ENCODE peak calls at places on chromosomes 1 and 21, in four cellular contexts. L, X, J and G are unnamed samples.

GRCh38 chr1:111864862-111865261 is 109.2 kb downstream of the DDX20 start:
- DNase-seq in L (no peak), X (no peak), J (no peak), G (no peak)

GRCh38 chr1:72623299-72623708 is 341.0 kb upstream of the NEGR1 start:
- DNase-seq in L (no peak), X (no peak), J (no peak), G (no peak)

GRCh38 chr1:52432807-52433206 is 28.4 kb downstream of the PRPF38A start:
- DNase-seq in L (no peak), X (no peak), J (no peak), G (no peak)

GRCh38 chr1:121558514-121558913 is 373.7 kb downstream of the SRGAP2C start:
- DNase-seq in L (no peak), X (no peak), J (no peak), G (no peak)

GRCh38 chr1:229874609-229875008 is 192.4 kb upstream of the GALNT2 start:
- DNase-seq in L (no peak), X (no peak), J (no peak), G (no peak)

GRCh38 chr1:235613617-235614016 is 36.0 kb downstream of the GNG4 start:
- DNase-seq in L (no peak), X (no peak), J (no peak), G (no peak)

GRCh38 chr1:12619396-12620141 is 1.6 kb upstream of the DHRS3 start:
- DNase-seq in L (peak), X (peak), J (peak), G (peak)

GRCh38 chr1:227447531-227447990 is 115.8 kb upstream of the ZNF678 start:
- DNase-seq in L (peak), X (peak), J (no peak), G (no peak)

GRCh38 chr1:37807220-37807554 is 403 bp upstream of the C1orf122 start:
- DNase-seq in L (peak), X (peak), J (no peak), G (no peak)

GRCh38 chr1:204445860-204446412 is 34.3 kb upstream of the PPP1R15B start:
- DNase-seq in L (no peak), X (peak), J (no peak), G (no peak)

GRCh38 chr1:151968058-151968457 is 25.6 kb downstream of the S100A10 start:
- DNase-seq in L (no peak), X (no peak), J (no peak), G (no peak)

DNA sequence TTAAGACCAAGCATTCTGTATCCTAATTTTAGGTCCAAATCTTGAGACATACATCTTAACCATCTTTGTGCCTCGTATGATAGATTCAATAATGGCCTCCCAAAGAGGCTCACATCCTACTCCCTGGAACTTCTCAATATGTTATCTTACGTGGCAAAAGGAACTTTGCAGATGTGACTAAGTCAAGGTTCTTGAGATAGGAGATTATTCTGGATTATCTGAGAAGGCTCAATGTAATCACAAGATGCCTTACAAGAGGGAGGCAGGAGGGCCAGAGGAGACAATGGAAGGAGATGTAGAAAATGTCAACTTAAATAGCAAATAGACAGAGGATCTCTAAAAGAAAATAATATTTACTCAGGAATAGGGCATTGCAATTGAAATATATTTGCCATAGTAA is 548.9 kb downstream of the MATN1 start:
- DNase-seq in L (no peak), X (no peak), J (no peak), G (no peak)
- H3K27ac ChIP-seq in L (no peak), X (no peak), J (no peak), G (no peak)

GRCh38 chr1:59142663-59143487 is 154.0 kb upstream of the FGGY start:
- DNase-seq in L (no peak), X (no peak), J (peak), G (no peak)
- TF ChIP-seq EP300 in L (no peak), X (no peak), J (no peak), G (no peak)

GRCh38 chr1:46184920-46185658 is 8.8 kb upstream of the P3R3URF start:
- DNase-seq in L (no peak), X (peak), J (no peak), G (no peak)

GRCh38 chr1:46186076-46186475 is 9.8 kb upstream of the P3R3URF start:
- DNase-seq in L (no peak), X (no peak), J (no peak), G (no peak)

GRCh38 chr1:46188295-46189030 is 9.8 kb downstream of the POMGNT1 start:
- DNase-seq in L (no peak), X (peak), J (no peak), G (no peak)

GRCh38 chr1:46183926-46184557 is 7.8 kb upstream of the P3R3URF start:
- DNase-seq in L (no peak), X (no peak), J (no peak), G (no peak)

DNA sequence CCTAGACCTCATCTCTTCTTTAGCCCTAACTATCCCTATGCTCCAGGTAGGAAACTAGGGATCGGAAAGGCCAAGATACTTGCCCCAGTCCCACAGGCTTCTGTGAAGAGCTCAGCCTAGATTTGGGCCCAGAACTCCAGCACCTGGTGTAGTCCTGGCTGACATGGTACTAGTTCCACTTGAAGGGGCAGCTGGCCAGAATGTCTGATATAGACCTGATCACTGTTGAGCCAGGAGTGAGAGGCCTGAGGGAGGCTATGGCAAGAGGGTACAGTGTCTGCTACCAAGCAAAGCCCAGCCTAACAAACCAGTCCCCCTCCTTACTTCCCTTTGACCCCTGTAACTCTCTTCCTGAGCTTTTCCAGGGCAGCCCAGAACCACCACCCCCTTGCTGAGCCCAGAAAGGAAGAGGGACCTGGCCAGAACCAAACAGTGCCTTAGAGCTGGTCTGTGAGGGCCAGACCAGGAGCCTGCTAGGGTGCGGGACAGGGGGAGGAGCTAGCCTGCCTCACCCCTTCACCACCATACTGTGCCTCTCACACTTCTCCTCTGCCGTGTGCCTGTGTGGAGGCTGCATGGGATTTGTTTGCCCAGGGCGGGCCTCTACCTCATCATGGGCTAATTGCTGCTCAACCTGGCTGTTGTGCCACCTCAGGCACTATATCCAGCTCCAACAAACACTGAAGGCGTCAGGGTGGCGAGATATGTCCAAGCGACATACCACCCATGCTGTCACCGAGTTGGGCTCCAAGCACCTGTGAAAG is 10.9 kb downstream of the POMGNT1 start:
- DNase-seq in L (no peak), X (no peak), J (no peak), G (no peak)
- TF ChIP-seq POLR2A in L (no peak), X (no peak), J (no peak), G (no peak)

DNA sequence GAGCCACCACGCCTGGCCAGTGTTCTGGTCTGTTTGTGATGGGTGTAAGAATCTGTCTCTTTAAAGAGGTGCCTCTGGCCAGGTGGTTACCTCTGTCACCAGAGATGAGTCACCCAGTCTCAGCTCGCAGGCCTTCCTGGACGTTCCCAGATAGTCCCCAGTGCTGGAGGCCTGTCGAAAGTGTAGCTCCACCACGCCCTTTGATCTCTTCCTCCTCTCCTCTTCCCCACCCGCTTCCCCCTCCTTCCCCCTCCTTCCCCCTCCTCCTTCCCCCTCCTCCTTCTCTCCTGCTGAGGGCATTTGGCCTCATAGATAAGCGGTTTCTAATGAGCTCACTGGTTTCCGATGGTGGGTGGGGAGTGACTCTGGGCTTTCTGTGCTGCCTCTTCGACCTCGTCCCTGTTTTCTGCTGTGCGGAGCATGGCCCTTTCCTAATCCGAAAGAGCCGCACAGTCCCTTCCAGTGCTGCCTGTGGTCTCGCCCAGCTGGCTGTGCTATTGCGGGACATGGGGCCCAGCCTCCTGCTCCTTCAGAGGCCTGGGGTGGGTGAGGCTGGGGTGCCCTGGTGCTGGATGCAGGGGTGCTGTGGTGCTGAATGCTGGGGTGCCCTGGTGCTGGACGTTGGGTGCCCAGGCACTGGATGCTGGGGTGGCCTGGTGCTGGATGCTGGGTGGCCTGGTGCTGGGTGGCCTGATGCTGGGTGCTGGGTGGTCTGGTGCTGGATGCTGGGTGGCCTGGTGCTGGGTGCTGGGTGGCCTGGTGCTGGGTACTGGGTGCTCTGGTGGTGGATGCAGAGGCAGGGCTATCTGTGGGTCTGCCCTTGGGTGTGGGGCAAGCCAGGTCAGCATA is 19.2 kb downstream of the AGPAT3 start:
- DNase-seq in L (peak), X (peak), J (no peak), G (no peak)
- H3K27ac ChIP-seq in L (peak), X (peak), J (peak), G (peak)

GRCh38 chr21:38751379-38752050 is 54.2 kb upstream of the ETS2 start:
- DNase-seq in L (no peak), X (no peak), J (no peak), G (peak)

GRCh38 chr21:38758815-38759214 is 46.9 kb upstream of the ETS2 start:
- DNase-seq in L (no peak), X (no peak), J (no peak), G (no peak)

GRCh38 chr21:38752051-38752505 is 53.7 kb upstream of the ETS2 start:
- DNase-seq in L (no peak), X (no peak), J (no peak), G (no peak)

GRCh38 chr21:38756746-38757145 is 49.0 kb upstream of the ETS2 start:
- DNase-seq in L (no peak), X (no peak), J (no peak), G (no peak)

GRCh38 chr21:38753114-38754100 is 52.3 kb upstream of the ETS2 start:
- DNase-seq in L (peak), X (no peak), J (no peak), G (no peak)
- TF ChIP-seq EP300 in L (no peak), X (no peak), J (no peak), G (no peak)

GRCh38 chr1:6313382-6314265 is 52.7 kb upstream of the GPR153 start:
- DNase-seq in L (no peak), X (peak), J (no peak), G (no peak)
- TF ChIP-seq POLR2A in L (no peak), X (no peak), J (no peak), G (no peak)

GRCh38 chr1:67890862-67891261 is 57.6 kb upstream of the GNG12 start:
- DNase-seq in L (no peak), X (no peak), J (no peak), G (no peak)

GRCh38 chr1:67894981-67895735 is 61.9 kb upstream of the GNG12 start:
- DNase-seq in L (no peak), X (no peak), J (no peak), G (no peak)

GRCh38 chr1:67892451-67893125 is 59.3 kb upstream of the GNG12 start:
- DNase-seq in L (no peak), X (no peak), J (no peak), G (no peak)

GRCh38 chr1:67889940-67890567 is 56.8 kb upstream of the GNG12 start:
- DNase-seq in L (no peak), X (peak), J (no peak), G (no peak)

DNA sequence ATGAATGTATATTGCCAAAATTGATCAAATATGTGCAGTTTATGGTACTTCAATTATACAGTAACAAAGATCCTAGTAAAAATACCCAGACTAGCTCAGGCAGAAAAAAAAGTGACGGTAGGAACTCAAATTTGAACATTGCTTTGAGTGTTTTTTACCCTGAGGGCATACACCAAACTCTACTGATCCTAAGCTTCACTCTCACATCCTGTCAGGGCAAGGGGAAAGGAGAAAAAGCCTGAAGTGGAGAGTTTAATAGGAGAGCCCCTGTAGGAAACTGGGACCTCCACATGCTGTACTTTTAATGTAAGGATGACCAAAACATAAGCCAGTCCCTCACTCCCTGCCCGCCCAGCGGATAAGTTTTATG is 59.8 kb upstream of the GNG12 start:
- DNase-seq in L (no peak), X (no peak), J (no peak), G (no peak)
- H3K27ac ChIP-seq in L (no peak), X (no peak), J (no peak), G (no peak)